ENCODE peak calls at places on chromosomes 5 and 9, in four cellular contexts. K is cardiac muscle cell, E is iris pigment epithelial cell, F is hypothalamus. A is an unnamed sample.

GRCh38 chr9:95722141-95722540 is 153.3 kb upstream of the ERCC6L2 start:
- DNase-seq in K (no peak), E (no peak), F (no peak), A (no peak)

GRCh38 chr5:32223972-32224608 is 50.0 kb upstream of the GOLPH3 start:
- DNase-seq in K (peak), E (peak), F (no peak), A (no peak)

GRCh38 chr9:126637002-126637849 is 23.5 kb downstream of the LMX1B start:
- DNase-seq in K (no peak), E (no peak), F (no peak), A (no peak)

GRCh38 chr9:69380811-69381210 is 55.8 kb downstream of the ENTREP1 start:
- DNase-seq in K (no peak), E (peak), F (no peak), A (no peak)

GRCh38 chr5:148739524-148739923 is 85.2 kb upstream of the HTR4 start:
- DNase-seq in K (no peak), E (peak), F (no peak), A (no peak)

GRCh38 chr5:105145152-105145551 is 1582.6 kb upstream of the NUDT12 start:
- DNase-seq in K (no peak), E (no peak), F (no peak), A (peak)

GRCh38 chr5:142109356-142110045 is 922 bp downstream of the NDFIP1 start:
- DNase-seq in K (no peak), E (peak), F (no peak), A (peak)

GRCh38 chr9:5884191-5884590 is 6.5 kb upstream of the MLANA start:
- DNase-seq in K (no peak), E (no peak), F (no peak), A (no peak)

GRCh38 chr9:111898331-111899096 is 1.9 kb downstream of the UGCG start:
- DNase-seq in K (no peak), E (no peak), F (no peak), A (no peak)

GRCh38 chr5:153147891-153148623 is 342.4 kb upstream of the GRIA1 start:
- DNase-seq in K (peak), E (peak), F (no peak), A (no peak)

GRCh38 chr9:38390442-38390841 is 2.1 kb upstream of the ALDH1B1 start:
- DNase-seq in K (no peak), E (no peak), F (no peak), A (no peak)

GRCh38 chr9:98127226-98127625 is 8.2 kb upstream of the TRIM14 start:
- DNase-seq in K (no peak), E (no peak), F (no peak), A (no peak)

GRCh38 chr5:139956342-139956741 is 86.8 kb downstream of the NRG2 start:
- DNase-seq in K (no peak), E (no peak), F (no peak), A (no peak)

GRCh38 chr9:20872340-20872977 is 159.0 kb downstream of the HACD4 start:
- DNase-seq in K (peak), E (peak), F (no peak), A (no peak)

GRCh38 chr5:81435023-81435422 is 41.1 kb upstream of the ACOT12 start:
- DNase-seq in K (no peak), E (no peak), F (no peak), A (no peak)

GRCh38 chr5:173706700-173707099 is 90.2 kb upstream of the BOD1 start:
- DNase-seq in K (no peak), E (no peak), F (no peak), A (no peak)

GRCh38 chr9:36584626-36585460 is 12.1 kb downstream of the MELK start:
- DNase-seq in K (no peak), E (peak), F (no peak), A (no peak)

GRCh38 chr5:77176429-77176828 is 34.1 kb upstream of the PDE8B start:
- DNase-seq in K (no peak), E (no peak), F (no peak), A (no peak)

GRCh38 chr5:171371326-171371725 is 16.3 kb upstream of the NPM1 start:
- DNase-seq in K (no peak), E (no peak), F (no peak), A (no peak)

GRCh38 chr5:116864157-116864837 is 289.7 kb upstream of the SEMA6A start:
- DNase-seq in K (peak), E (no peak), F (no peak), A (no peak)

A was measured in pancreas.